ENCODE peak calls at places on chromosome 16, in four cellular contexts. H, A, Q and F are unnamed samples.

GRCh38 chr16:27463741-27464662 is 62.0 kb downstream of the IL21R start:
- DNase-seq in Q (no peak), A (no peak), H (no peak), F (no peak)

GRCh38 chr16:31073073-31073822 is 792 bp downstream of the ZNF668 start:
- DNase-seq in Q (peak), A (no peak), H (peak), F (peak)

GRCh38 chr16:24178496-24178895 is 77.6 kb upstream of the CACNG3 start:
- DNase-seq in H (no peak), Q (no peak), A (no peak), F (no peak)

GRCh38 chr16:17544785-17545184 is 74.0 kb upstream of the XYLT1 start:
- DNase-seq in Q (no peak), A (no peak), H (peak), F (peak)

GRCh38 chr16:27685802-27686201 is 135.9 kb downstream of the KATNIP start:
- DNase-seq in Q (no peak), A (no peak), H (no peak), F (no peak)

GRCh38 chr16:35525979-35526590 is 2066.7 kb downstream of the TP53TG3F start:
- DNase-seq in Q (no peak), H (no peak), A (no peak), F (no peak)

GRCh38 chr16:57538235-57538711 is 1.9 kb upstream of the CCDC102A start:
- DNase-seq in H (no peak), A (no peak), Q (no peak), F (peak)

GRCh38 chr16:89642574-89642973 is 14.9 kb downstream of the CHMP1A start:
- DNase-seq in Q (no peak), H (no peak), A (no peak), F (no peak)

GRCh38 chr16:86302710-86303109 is 207.6 kb upstream of the FOXF1 start:
- DNase-seq in Q (no peak), H (no peak), A (no peak), F (no peak)

GRCh38 chr16:2298621-2299020 is 30.7 kb upstream of the RNPS1 start:
- DNase-seq in A (no peak), Q (no peak), H (no peak), F (no peak)

GRCh38 chr16:3948378-3948995 is 68.0 kb upstream of the CREBBP start:
- DNase-seq in Q (no peak), H (no peak), A (no peak), F (no peak)

GRCh38 chr16:19997264-19997663 is 76.4 kb downstream of the GPR139 start:
- DNase-seq in Q (no peak), H (no peak), A (no peak), F (no peak)

GRCh38 chr16:24522751-24523150 is 16.6 kb upstream of the RBBP6 start:
- DNase-seq in A (no peak), Q (no peak), H (no peak), F (no peak)

GRCh38 chr16:57530104-57530522 is 6.3 kb downstream of the CCDC102A start:
- DNase-seq in H (peak), Q (peak), A (no peak), F (no peak)

GRCh38 chr16:69890114-69890890 is 60.8 kb upstream of the CLEC18A start:
- DNase-seq in Q (no peak), A (no peak), H (no peak), F (peak)

GRCh38 chr16:81106826-81107503 is 10.8 kb upstream of the GCSH start:
- DNase-seq in Q (peak), A (no peak), H (no peak), F (no peak)

GRCh38 chr16:20901068-20901440 is 483 bp downstream of the LYRM1 start:
- DNase-seq in Q (no peak), H (no peak), A (no peak), F (no peak)

GRCh38 chr16:46844771-46845170 is 13.8 kb upstream of the C16orf87 start:
- DNase-seq in H (no peak), Q (no peak), A (no peak), F (no peak)

GRCh38 chr16:11053916-11054460 is 109.6 kb downstream of the CLEC16A start:
- DNase-seq in Q (no peak), A (no peak), H (no peak), F (no peak)

GRCh38 chr16:27432600-27432957 is 30.6 kb downstream of the IL21R start:
- DNase-seq in A (no peak), H (no peak), Q (no peak), F (peak)

GRCh38 chr16:3523281-3523680 is 22.5 kb downstream of the CLUAP1 start:
- DNase-seq in A (no peak), H (no peak), Q (peak), F (no peak)

GRCh38 chr16:55152875-55153390 is 171.1 kb upstream of the IRX6 start:
- DNase-seq in Q (no peak), A (no peak), H (no peak), F (no peak)

GRCh38 chr16:70614208-70614951 is 32.0 kb upstream of the IL34 start:
- DNase-seq in A (no peak), H (no peak), Q (no peak), F (no peak)

GRCh38 chr16:89001117-89002027 is 24.4 kb upstream of the CBFA2T3 start:
- DNase-seq in A (no peak), H (no peak), Q (no peak), F (no peak)

GRCh38 chr16:64428463-64428862 is 693.4 kb downstream of the CDH11 start:
- DNase-seq in Q (no peak), A (no peak), H (no peak), F (no peak)

GRCh38 chr16:64910351-64910750 is 211.5 kb downstream of the CDH11 start:
- DNase-seq in H (no peak), Q (no peak), A (no peak), F (no peak)

GRCh38 chr16:24988593-24989338 is 26.4 kb downstream of the ARHGAP17 start:
- DNase-seq in H (no peak), A (no peak), Q (peak), F (peak)

GRCh38 chr16:53967172-53967571 is 263.2 kb downstream of the FTO start:
- DNase-seq in H (no peak), A (no peak), Q (no peak), F (no peak)

GRCh38 chr16:22204091-22204655 is 1.9 kb upstream of the EEF2K start:
- DNase-seq in H (no peak), Q (no peak), A (no peak), F (no peak)

GRCh38 chr16:54194008-54194731 is 92.4 kb downstream of the IRX3 start:
- DNase-seq in A (no peak), Q (no peak), H (no peak), F (peak)

DNA sequence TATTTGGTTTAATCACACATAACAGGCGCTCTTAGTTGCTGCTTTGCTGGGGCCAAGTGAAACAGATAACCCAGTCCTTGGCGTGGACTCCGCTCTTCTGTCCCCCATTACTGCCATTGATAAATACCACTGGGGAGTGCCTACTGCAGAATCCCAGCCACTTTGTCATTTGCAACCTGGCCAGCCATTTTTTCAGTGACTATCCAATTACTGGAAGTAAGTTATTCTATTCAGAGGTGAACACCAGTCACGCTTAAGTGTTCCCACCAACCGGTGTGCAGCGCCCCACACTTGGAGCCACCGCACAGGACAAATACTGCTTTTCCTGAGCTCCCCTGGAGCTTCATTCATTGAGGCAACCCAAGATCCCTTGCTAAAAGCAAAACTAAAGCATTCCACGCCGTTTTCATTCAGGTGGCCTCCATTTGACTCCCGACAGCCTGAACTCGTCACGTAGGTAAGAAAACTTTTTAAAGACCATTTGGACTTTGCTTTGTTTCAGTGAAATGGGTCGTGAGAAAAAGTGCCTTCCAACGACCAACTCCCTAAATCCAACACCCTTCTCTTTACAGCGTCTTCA is 1.8 kb downstream of the USP7 start:
- DNase-seq in H (peak), Q (peak), A (no peak), F (no peak)
- TF ChIP-seq BHLHE40 in H (no peak), Q (no peak), A (no peak), F (no peak)

GRCh38 chr16:78669994-78670393 is 570.5 kb downstream of the WWOX start:
- DNase-seq in Q (no peak), A (no peak), H (no peak), F (no peak)
- TF ChIP-seq FOXK2 in Q (no peak), A (no peak), H (no peak), F (no peak)

GRCh38 chr16:77288222-77288621 is 89.0 kb downstream of the SYCE1L start:
- DNase-seq in H (no peak), Q (no peak), A (no peak), F (no peak)
- TF ChIP-seq SP1 in H (no peak), Q (no peak), A (no peak), F (no peak)

DNA sequence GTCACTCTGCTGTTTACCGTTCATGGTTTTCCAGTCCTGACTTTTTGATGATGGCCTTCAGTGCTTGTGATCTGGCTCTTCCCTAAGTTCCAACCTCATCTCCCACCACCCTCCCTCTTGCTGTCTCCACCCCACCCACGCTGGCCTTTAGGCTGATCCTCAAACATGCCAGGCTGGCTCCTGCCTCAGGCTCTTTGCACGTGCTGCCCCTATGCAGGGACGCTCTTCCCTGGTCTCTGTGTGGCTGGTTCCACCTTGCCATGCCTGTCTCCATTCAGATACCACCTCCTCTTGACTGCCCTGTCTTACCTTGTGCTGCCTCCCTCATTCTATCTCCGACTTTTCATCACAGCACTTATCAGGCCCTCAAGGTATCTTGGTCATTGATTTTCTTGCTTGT is 228.8 kb downstream of the SNX29 start:
- DNase-seq in H (no peak), A (no peak), Q (no peak), F (no peak)
- TF ChIP-seq BHLHE40 in H (no peak), A (no peak), Q (no peak), F (no peak)

GRCh38 chr16:14566599-14566998 is 63.5 kb downstream of the PARN start:
- DNase-seq in H (no peak), A (no peak), Q (no peak), F (no peak)

GRCh38 chr16:14565688-14566025 is 64.4 kb downstream of the PARN start:
- DNase-seq in Q (no peak), H (no peak), A (no peak), F (no peak)

GRCh38 chr16:14572535-14572934 is 57.5 kb downstream of the PARN start:
- DNase-seq in H (no peak), A (no peak), Q (no peak), F (no peak)

GRCh38 chr16:14564881-14565687 is 65.0 kb downstream of the PARN start:
- DNase-seq in A (no peak), Q (peak), H (no peak), F (no peak)

GRCh38 chr16:14569213-14569612 is 60.8 kb downstream of the PARN start:
- DNase-seq in Q (no peak), A (no peak), H (no peak), F (no peak)
- TF ChIP-seq FOXK2 in Q (no peak), A (no peak), H (no peak), F (no peak)

DNA sequence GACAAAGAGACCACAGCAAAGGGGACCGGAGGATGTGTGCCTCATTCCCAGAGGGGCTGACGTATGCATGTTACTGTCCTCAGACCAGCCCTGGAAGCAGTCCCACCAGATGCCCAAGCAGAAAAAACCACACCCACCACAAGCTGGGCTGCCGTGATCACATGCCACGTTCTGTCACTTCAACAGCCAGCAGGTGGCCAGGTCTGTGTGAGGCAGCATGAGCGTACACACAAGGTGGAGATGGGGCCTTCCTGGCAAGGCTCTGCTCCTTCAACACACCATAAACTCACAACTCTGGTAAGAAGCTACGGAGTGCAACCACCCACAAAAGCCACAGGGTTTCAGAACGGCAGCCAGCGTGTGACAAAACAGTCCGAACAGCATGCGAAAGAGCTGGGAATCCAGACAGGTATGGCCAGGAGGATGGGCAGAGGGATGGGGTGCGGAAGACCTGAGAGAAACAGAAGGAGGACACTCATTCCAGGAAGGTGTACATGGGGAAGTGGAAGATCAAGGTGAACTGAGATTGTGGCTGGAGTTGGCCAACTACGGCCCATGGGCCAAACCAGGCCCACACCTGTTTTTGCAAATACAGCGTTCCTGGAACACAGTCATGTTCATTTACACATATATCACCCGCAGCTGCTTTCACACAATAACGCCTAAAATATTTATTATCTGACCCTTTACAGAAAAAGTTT is 27.9 kb downstream of the MBTPS1 start:
- DNase-seq in Q (peak), H (no peak), A (peak), F (no peak)
- TF ChIP-seq SP1 in Q (no peak), H (no peak), A (no peak), F (no peak)

GRCh38 chr16:67249178-67249759 is 490 bp downstream of the SLC9A5 start:
- DNase-seq in H (no peak), A (no peak), Q (no peak), F (no peak)

GRCh38 chr16:67247698-67248400 is 568 bp upstream of the FHOD1 start:
- DNase-seq in Q (no peak), H (no peak), A (no peak), F (no peak)

GRCh38 chr16:67246945-67247697 is at the start of gene FHOD1:
- DNase-seq in Q (peak), H (peak), A (peak), F (peak)

GRCh38 chr16:67249762-67250327 is 1.1 kb downstream of the SLC9A5 start:
- DNase-seq in Q (no peak), A (no peak), H (no peak), F (no peak)

GRCh38 chr16:67248401-67249177 is at the start of gene SLC9A5:
- DNase-seq in Q (no peak), H (peak), A (no peak), F (peak)
- TF ChIP-seq BHLHE40 in Q (peak), H (no peak), A (peak), F (no peak)

GRCh38 chr16:4987250-4987579 is 29.1 kb downstream of the SEC14L5 start:
- DNase-seq in Q (no peak), H (peak), A (no peak), F (no peak)

GRCh38 chr16:4982056-4982867 is 24.1 kb downstream of the SEC14L5 start:
- DNase-seq in A (no peak), H (no peak), Q (no peak), F (no peak)

GRCh38 chr16:4987580-4988374 is 29.6 kb downstream of the SEC14L5 start:
- DNase-seq in Q (no peak), H (peak), A (no peak), F (no peak)

GRCh38 chr16:4981473-4981872 is 23.3 kb downstream of the SEC14L5 start:
- DNase-seq in H (no peak), Q (no peak), A (no peak), F (no peak)

DNA sequence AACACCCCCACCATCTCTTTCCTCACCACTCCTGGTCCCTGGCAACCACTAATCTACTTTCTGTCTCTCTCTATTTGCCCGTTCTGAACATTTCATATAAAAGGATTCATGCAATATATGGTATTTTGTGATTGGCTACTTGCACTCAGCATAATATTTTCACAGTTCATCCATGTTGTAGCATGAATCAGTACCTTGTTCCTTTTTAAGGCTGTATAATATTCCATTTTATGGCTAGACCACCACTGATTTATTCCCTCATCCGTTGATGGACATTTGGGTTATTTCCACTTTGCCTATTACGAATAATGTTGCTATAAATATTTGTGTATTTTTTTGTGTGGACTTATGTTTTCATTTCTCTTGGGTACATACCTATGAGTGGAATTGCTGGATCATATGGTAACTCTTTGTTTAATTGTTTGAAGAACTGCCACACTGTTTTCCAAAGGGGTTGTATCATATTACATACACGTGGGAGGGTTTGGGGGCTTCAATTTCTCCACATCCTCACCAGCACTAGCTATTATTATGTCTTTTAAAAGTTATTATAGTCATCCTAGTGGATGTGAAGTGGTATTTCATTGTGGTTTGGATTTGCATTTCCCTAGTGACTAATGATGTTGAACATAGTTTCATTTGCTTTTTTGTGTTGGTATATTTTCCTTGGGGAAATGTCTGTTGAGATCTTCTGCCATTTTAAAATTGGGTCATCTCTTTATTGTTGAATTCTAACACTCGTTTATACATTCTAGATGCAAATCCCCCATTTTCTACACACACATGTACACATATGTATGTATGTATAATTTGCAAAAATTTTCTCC is 26.3 kb downstream of the SEC14L5 start:
- DNase-seq in H (no peak), A (no peak), Q (no peak), F (no peak)
- TF ChIP-seq FOXK2 in H (no peak), A (no peak), Q (no peak), F (no peak)